ENCODE peak calls at places on chromosome 5, in four cellular contexts. K, Y, F and I are unnamed samples.

GRCh38 chr5:155872801-155873200 is 454.2 kb upstream of the SGCD start:
- DNase-seq in Y (no peak), F (no peak), K (no peak), I (no peak)

GRCh38 chr5:53303105-53303504 is 177.3 kb upstream of the FST start:
- DNase-seq in F (no peak), Y (no peak), K (no peak), I (peak)

GRCh38 chr5:180648658-180649296 is 623 bp downstream of the FLT4 start:
- DNase-seq in Y (peak), F (no peak), K (no peak), I (no peak)

GRCh38 chr5:180873628-180874520 is 12.8 kb upstream of the ZFP62 start:
- DNase-seq in K (no peak), F (no peak), Y (no peak), I (no peak)

GRCh38 chr5:166401391-166401790 is 1890.1 kb upstream of the WWC1 start:
- DNase-seq in F (no peak), Y (no peak), K (no peak), I (no peak)

GRCh38 chr5:93576015-93576414 is 5.0 kb downstream of the NR2F1-AS1 start:
- DNase-seq in Y (peak), F (no peak), K (no peak), I (no peak)

GRCh38 chr5:79802995-79803394 is 113.4 kb downstream of the CMYA5 start:
- DNase-seq in Y (no peak), K (no peak), F (no peak), I (no peak)

GRCh38 chr5:55604611-55605067 is 69.9 kb upstream of the PLPP1 start:
- DNase-seq in Y (no peak), K (no peak), F (no peak), I (no peak)

GRCh38 chr5:104355350-104355749 is 792.8 kb upstream of the NUDT12 start:
- DNase-seq in Y (no peak), K (peak), F (no peak), I (no peak)

GRCh38 chr5:107820339-107820880 is 149.7 kb upstream of the EFNA5 start:
- DNase-seq in Y (no peak), K (no peak), F (no peak), I (no peak)

GRCh38 chr5:141182248-141182647 is at the start of gene PCDHB16:
- DNase-seq in Y (peak), K (peak), F (no peak), I (no peak)